ENCODE peak calls at places on chromosomes 16 and 17, in seven cellular contexts. One of them, this sample, is unnamed.

GRCh38 chr16:25092489-25092888 is 19.1 kb upstream of the LCMT1 start:
- DNase-seq in glutamatergic neuron: no peak
- DNase-seq in kidney epithelial cell: no peak
- DNase-seq in upper lobe of left lung: peak
- DNase-seq in stomach: no peak
- DNase-seq in CD4-positive, alpha-beta T cell: no peak
- DNase-seq in WERI-Rb-1: no peak
- DNase-seq in this sample: no peak

GRCh38 chr16:81429045-81429521 is 15.5 kb upstream of the CMIP start:
- DNase-seq in glutamatergic neuron: peak
- DNase-seq in kidney epithelial cell: no peak
- DNase-seq in upper lobe of left lung: no peak
- DNase-seq in stomach: peak
- DNase-seq in CD4-positive, alpha-beta T cell: no peak
- DNase-seq in WERI-Rb-1: peak
- DNase-seq in this sample: no peak

GRCh38 chr17:65533855-65534457 is 27.5 kb downstream of the AXIN2 start:
- DNase-seq in glutamatergic neuron: no peak
- DNase-seq in kidney epithelial cell: no peak
- DNase-seq in upper lobe of left lung: no peak
- DNase-seq in stomach: no peak
- DNase-seq in CD4-positive, alpha-beta T cell: no peak
- DNase-seq in WERI-Rb-1: no peak
- DNase-seq in this sample: no peak

GRCh38 chr17:51257150-51258081 is 2.4 kb downstream of the MBTD1 start:
- DNase-seq in glutamatergic neuron: no peak
- DNase-seq in kidney epithelial cell: no peak
- DNase-seq in upper lobe of left lung: no peak
- DNase-seq in stomach: no peak
- DNase-seq in CD4-positive, alpha-beta T cell: no peak
- DNase-seq in WERI-Rb-1: no peak
- DNase-seq in this sample: no peak

GRCh38 chr17:15510361-15510760 is 42.9 kb upstream of the CDRT4 start:
- DNase-seq in glutamatergic neuron: no peak
- DNase-seq in kidney epithelial cell: no peak
- DNase-seq in upper lobe of left lung: no peak
- DNase-seq in stomach: no peak
- DNase-seq in CD4-positive, alpha-beta T cell: no peak
- DNase-seq in WERI-Rb-1: no peak
- DNase-seq in this sample: no peak

GRCh38 chr17:59004338-59005111 is 102.2 kb downstream of the TRIM37 start:
- DNase-seq in glutamatergic neuron: peak
- DNase-seq in kidney epithelial cell: no peak
- DNase-seq in upper lobe of left lung: no peak
- DNase-seq in stomach: peak
- DNase-seq in CD4-positive, alpha-beta T cell: peak
- DNase-seq in WERI-Rb-1: peak
- DNase-seq in this sample: peak

GRCh38 chr17:73645050-73645871 is 1.0 kb upstream of the SDK2 start:
- DNase-seq in glutamatergic neuron: peak
- DNase-seq in kidney epithelial cell: no peak
- DNase-seq in upper lobe of left lung: peak
- DNase-seq in stomach: peak
- DNase-seq in CD4-positive, alpha-beta T cell: peak
- DNase-seq in WERI-Rb-1: peak
- DNase-seq in this sample: no peak

GRCh38 chr17:78734841-78735641 is 47.0 kb downstream of the CYTH1 start:
- DNase-seq in glutamatergic neuron: no peak
- DNase-seq in kidney epithelial cell: no peak
- DNase-seq in upper lobe of left lung: peak
- DNase-seq in stomach: no peak
- DNase-seq in CD4-positive, alpha-beta T cell: no peak
- DNase-seq in WERI-Rb-1: peak
- DNase-seq in this sample: no peak

GRCh38 chr17:82081546-82081945 is 15.9 kb upstream of the DUS1L start:
- DNase-seq in glutamatergic neuron: no peak
- DNase-seq in kidney epithelial cell: no peak
- DNase-seq in upper lobe of left lung: peak
- DNase-seq in stomach: no peak
- DNase-seq in CD4-positive, alpha-beta T cell: no peak
- DNase-seq in WERI-Rb-1: no peak
- DNase-seq in this sample: no peak

GRCh38 chr17:2901582-2901981 is 105.3 kb downstream of the RAP1GAP2 start:
- DNase-seq in glutamatergic neuron: no peak
- DNase-seq in kidney epithelial cell: no peak
- DNase-seq in upper lobe of left lung: no peak
- DNase-seq in stomach: peak
- DNase-seq in CD4-positive, alpha-beta T cell: no peak
- DNase-seq in WERI-Rb-1: no peak
- DNase-seq in this sample: no peak

GRCh38 chr17:16352303-16352837 is 899 bp downstream of the CENPV start:
- DNase-seq in glutamatergic neuron: peak
- DNase-seq in kidney epithelial cell: no peak
- DNase-seq in upper lobe of left lung: peak
- DNase-seq in stomach: peak
- DNase-seq in CD4-positive, alpha-beta T cell: peak
- DNase-seq in WERI-Rb-1: peak
- DNase-seq in this sample: no peak

GRCh38 chr16:31354394-31355291 is at the start of gene ITGAX:
- DNase-seq in glutamatergic neuron: no peak
- DNase-seq in kidney epithelial cell: peak
- DNase-seq in upper lobe of left lung: peak
- DNase-seq in stomach: peak
- DNase-seq in CD4-positive, alpha-beta T cell: peak
- DNase-seq in WERI-Rb-1: no peak
- DNase-seq in this sample: no peak

GRCh38 chr17:81429813-81430510 is 34.7 kb downstream of the BAHCC1 start:
- DNase-seq in glutamatergic neuron: no peak
- DNase-seq in kidney epithelial cell: no peak
- DNase-seq in upper lobe of left lung: peak
- DNase-seq in stomach: no peak
- DNase-seq in CD4-positive, alpha-beta T cell: no peak
- DNase-seq in WERI-Rb-1: no peak
- DNase-seq in this sample: no peak

GRCh38 chr17:32277284-32277683 is 11.7 kb downstream of the RHBDL3 start:
- DNase-seq in glutamatergic neuron: no peak
- DNase-seq in kidney epithelial cell: no peak
- DNase-seq in upper lobe of left lung: no peak
- DNase-seq in stomach: no peak
- DNase-seq in CD4-positive, alpha-beta T cell: no peak
- DNase-seq in WERI-Rb-1: no peak
- DNase-seq in this sample: no peak

GRCh38 chr17:64004903-64005733 is 7.0 kb downstream of the PRR29 start:
- DNase-seq in glutamatergic neuron: no peak
- DNase-seq in kidney epithelial cell: no peak
- DNase-seq in upper lobe of left lung: peak
- DNase-seq in stomach: peak
- DNase-seq in CD4-positive, alpha-beta T cell: no peak
- DNase-seq in WERI-Rb-1: peak
- DNase-seq in this sample: no peak

GRCh38 chr17:57586099-57586702 is 158.9 kb downstream of the CCDC182 start:
- DNase-seq in glutamatergic neuron: no peak
- DNase-seq in kidney epithelial cell: no peak
- DNase-seq in upper lobe of left lung: no peak
- DNase-seq in stomach: no peak
- DNase-seq in CD4-positive, alpha-beta T cell: no peak
- DNase-seq in WERI-Rb-1: no peak
- DNase-seq in this sample: no peak

GRCh38 chr17:66829386-66829864 is 5.5 kb upstream of the CACNG5 start:
- DNase-seq in glutamatergic neuron: no peak
- DNase-seq in kidney epithelial cell: peak
- DNase-seq in upper lobe of left lung: no peak
- DNase-seq in stomach: peak
- DNase-seq in CD4-positive, alpha-beta T cell: peak
- DNase-seq in WERI-Rb-1: peak
- DNase-seq in this sample: peak

GRCh38 chr16:77596243-77596642 is 126.1 kb upstream of the NUDT7 start:
- DNase-seq in glutamatergic neuron: no peak
- DNase-seq in kidney epithelial cell: no peak
- DNase-seq in upper lobe of left lung: no peak
- DNase-seq in stomach: no peak
- DNase-seq in CD4-positive, alpha-beta T cell: no peak
- DNase-seq in WERI-Rb-1: no peak
- DNase-seq in this sample: peak

GRCh38 chr16:1309888-1310831 is 724 bp downstream of the UBE2I start:
- DNase-seq in glutamatergic neuron: no peak
- DNase-seq in kidney epithelial cell: no peak
- DNase-seq in upper lobe of left lung: peak
- DNase-seq in stomach: peak
- DNase-seq in CD4-positive, alpha-beta T cell: peak
- DNase-seq in WERI-Rb-1: no peak
- DNase-seq in this sample: no peak

GRCh38 chr16:11474617-11475291 is 112.0 kb downstream of the LITAF start:
- DNase-seq in glutamatergic neuron: no peak
- DNase-seq in kidney epithelial cell: no peak
- DNase-seq in upper lobe of left lung: no peak
- DNase-seq in stomach: peak
- DNase-seq in CD4-positive, alpha-beta T cell: no peak
- DNase-seq in WERI-Rb-1: no peak
- DNase-seq in this sample: no peak

GRCh38 chr16:48865511-48865910 is 255.5 kb upstream of the N4BP1 start:
- DNase-seq in glutamatergic neuron: no peak
- DNase-seq in kidney epithelial cell: no peak
- DNase-seq in upper lobe of left lung: no peak
- DNase-seq in stomach: no peak
- DNase-seq in CD4-positive, alpha-beta T cell: no peak
- DNase-seq in WERI-Rb-1: no peak
- DNase-seq in this sample: no peak

GRCh38 chr16:48862087-48862532 is 252.1 kb upstream of the N4BP1 start:
- DNase-seq in glutamatergic neuron: no peak
- DNase-seq in kidney epithelial cell: peak
- DNase-seq in upper lobe of left lung: no peak
- DNase-seq in stomach: no peak
- DNase-seq in CD4-positive, alpha-beta T cell: no peak
- DNase-seq in WERI-Rb-1: no peak
- DNase-seq in this sample: no peak

GRCh38 chr16:48860341-48860740 is 250.4 kb upstream of the N4BP1 start:
- DNase-seq in glutamatergic neuron: no peak
- DNase-seq in kidney epithelial cell: no peak
- DNase-seq in upper lobe of left lung: no peak
- DNase-seq in stomach: no peak
- DNase-seq in CD4-positive, alpha-beta T cell: no peak
- DNase-seq in WERI-Rb-1: no peak
- DNase-seq in this sample: no peak

DNA sequence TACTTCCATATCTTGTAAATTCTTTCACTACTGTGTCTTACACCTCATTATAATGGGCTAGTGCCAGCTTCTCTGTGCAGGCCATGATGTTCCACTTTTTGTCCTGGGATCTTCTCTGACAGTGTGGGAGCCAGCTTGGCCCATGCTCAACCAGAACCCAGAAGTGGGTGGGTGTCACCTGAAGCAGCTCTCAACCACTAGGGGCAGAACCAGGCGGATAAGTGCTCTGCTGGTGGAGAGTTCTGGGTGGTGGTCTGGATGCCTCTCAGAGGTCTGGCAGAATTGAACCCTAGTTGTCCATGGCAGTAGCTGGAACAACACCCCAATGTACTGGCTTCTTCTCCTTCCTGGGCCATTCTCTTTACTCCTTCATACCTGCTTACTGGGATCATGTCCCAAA is 254.1 kb upstream of the N4BP1 start:
- DNase-seq in glutamatergic neuron: no peak
- DNase-seq in kidney epithelial cell: no peak
- DNase-seq in upper lobe of left lung: no peak
- DNase-seq in stomach: no peak
- DNase-seq in CD4-positive, alpha-beta T cell: no peak
- DNase-seq in WERI-Rb-1: no peak
- DNase-seq in this sample: no peak
- TF ChIP-seq CTCF in glutamatergic neuron: no peak
- TF ChIP-seq CTCF in kidney epithelial cell: no peak
- TF ChIP-seq CTCF in upper lobe of left lung: no peak
- TF ChIP-seq CTCF in stomach: no peak
- TF ChIP-seq CTCF in CD4-positive, alpha-beta T cell: no peak
- TF ChIP-seq CTCF in WERI-Rb-1: peak
- TF ChIP-seq CTCF in this sample: no peak

GRCh38 chr17:27236710-27237315 is 57.1 kb upstream of the WSB1 start:
- DNase-seq in glutamatergic neuron: peak
- DNase-seq in kidney epithelial cell: peak
- DNase-seq in upper lobe of left lung: no peak
- DNase-seq in stomach: peak
- DNase-seq in CD4-positive, alpha-beta T cell: peak
- DNase-seq in WERI-Rb-1: peak
- DNase-seq in this sample: peak

GRCh38 chr17:27239046-27239445 is 54.9 kb upstream of the WSB1 start:
- DNase-seq in glutamatergic neuron: no peak
- DNase-seq in kidney epithelial cell: no peak
- DNase-seq in upper lobe of left lung: no peak
- DNase-seq in stomach: no peak
- DNase-seq in CD4-positive, alpha-beta T cell: no peak
- DNase-seq in WERI-Rb-1: no peak
- DNase-seq in this sample: no peak

GRCh38 chr17:27239584-27239983 is 54.3 kb upstream of the WSB1 start:
- DNase-seq in glutamatergic neuron: no peak
- DNase-seq in kidney epithelial cell: no peak
- DNase-seq in upper lobe of left lung: peak
- DNase-seq in stomach: no peak
- DNase-seq in CD4-positive, alpha-beta T cell: no peak
- DNase-seq in WERI-Rb-1: no peak
- DNase-seq in this sample: no peak

GRCh38 chr17:27240086-27240801 is 53.7 kb upstream of the WSB1 start:
- DNase-seq in glutamatergic neuron: no peak
- DNase-seq in kidney epithelial cell: no peak
- DNase-seq in upper lobe of left lung: no peak
- DNase-seq in stomach: no peak
- DNase-seq in CD4-positive, alpha-beta T cell: no peak
- DNase-seq in WERI-Rb-1: no peak
- DNase-seq in this sample: no peak

DNA sequence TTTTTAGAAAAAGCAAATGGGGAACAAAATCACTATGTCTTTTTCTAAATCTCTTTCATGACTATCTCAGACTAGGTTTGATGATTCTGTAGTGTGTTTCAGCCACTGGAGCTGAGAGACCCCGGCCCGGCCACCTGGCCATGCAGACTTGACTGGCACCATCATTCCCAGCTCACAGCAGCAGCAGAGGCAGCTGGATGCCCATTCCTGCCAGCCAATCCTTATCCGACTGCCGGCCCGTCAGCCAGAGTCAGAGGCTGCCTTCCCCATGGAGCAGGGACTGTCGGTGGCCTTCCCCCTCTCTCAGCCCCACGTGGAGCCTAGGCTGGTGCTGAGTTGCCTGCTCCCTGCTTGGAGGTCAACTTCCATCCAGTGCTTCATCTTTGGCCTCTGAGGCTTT is 56.0 kb upstream of the WSB1 start:
- DNase-seq in glutamatergic neuron: no peak
- DNase-seq in kidney epithelial cell: no peak
- DNase-seq in upper lobe of left lung: peak
- DNase-seq in stomach: no peak
- DNase-seq in CD4-positive, alpha-beta T cell: no peak
- DNase-seq in WERI-Rb-1: no peak
- DNase-seq in this sample: no peak
- TF ChIP-seq CTCF in glutamatergic neuron: no peak
- TF ChIP-seq CTCF in kidney epithelial cell: no peak
- TF ChIP-seq CTCF in upper lobe of left lung: no peak
- TF ChIP-seq CTCF in stomach: no peak
- TF ChIP-seq CTCF in CD4-positive, alpha-beta T cell: no peak
- TF ChIP-seq CTCF in WERI-Rb-1: no peak
- TF ChIP-seq CTCF in this sample: no peak

GRCh38 chr16:21301168-21301894 is 23.2 kb upstream of the CRYM start:
- DNase-seq in glutamatergic neuron: peak
- DNase-seq in kidney epithelial cell: peak
- DNase-seq in upper lobe of left lung: peak
- DNase-seq in stomach: peak
- DNase-seq in CD4-positive, alpha-beta T cell: no peak
- DNase-seq in WERI-Rb-1: peak
- DNase-seq in this sample: no peak
- TF ChIP-seq CTCF in glutamatergic neuron: no peak
- TF ChIP-seq CTCF in kidney epithelial cell: no peak
- TF ChIP-seq CTCF in upper lobe of left lung: no peak
- TF ChIP-seq CTCF in stomach: peak
- TF ChIP-seq CTCF in CD4-positive, alpha-beta T cell: no peak
- TF ChIP-seq CTCF in WERI-Rb-1: peak
- TF ChIP-seq CTCF in this sample: peak

GRCh38 chr17:28346746-28347246 is 10.5 kb downstream of the POLDIP2 start:
- DNase-seq in glutamatergic neuron: no peak
- DNase-seq in kidney epithelial cell: no peak
- DNase-seq in upper lobe of left lung: no peak
- DNase-seq in stomach: peak
- DNase-seq in CD4-positive, alpha-beta T cell: no peak
- DNase-seq in WERI-Rb-1: peak
- DNase-seq in this sample: peak
- TF ChIP-seq CTCF in glutamatergic neuron: no peak
- TF ChIP-seq CTCF in kidney epithelial cell: peak
- TF ChIP-seq CTCF in upper lobe of left lung: no peak
- TF ChIP-seq CTCF in stomach: no peak
- TF ChIP-seq CTCF in CD4-positive, alpha-beta T cell: no peak
- TF ChIP-seq CTCF in WERI-Rb-1: peak
- TF ChIP-seq CTCF in this sample: peak